ENCODE peak calls at places on chromosomes 6 and 20, in six cellular contexts. Q, V, Z, H, F and P are unnamed samples.
A peak's percentile ranks its signal among the peaks of the same experiment; 100 is the strongest.

GRCh38 chr6:1867197-1867596 is 257.5 kb downstream of the FOXC1 start:
- DNase-seq in F (no peak), Q (no peak), Z (no peak), V (no peak), H (no peak), P (no peak)

GRCh38 chr6:38176797-38177751 is 357.5 kb downstream of the ZFAND3 start:
- DNase-seq in H (no peak), V (no peak), Z (no peak), Q (no peak), F (no peak), P (no peak)

GRCh38 chr6:7438011-7438410 is 48.4 kb downstream of the RIOK1 start:
- DNase-seq in Q (no peak), F (no peak), V (no peak), Z (no peak), H (no peak), P (no peak)

GRCh38 chr6:20817806-20818320 is 283.6 kb downstream of the CDKAL1 start:
- DNase-seq in F (no peak), H (no peak), Z (no peak), Q (no peak), V (no peak), P (no peak)

GRCh38 chr6:116522896-116523295 is 11.5 kb downstream of the CALHM5 start:
- DNase-seq in V (no peak), H (no peak), Z (no peak), F (no peak), Q (no peak), P (no peak)

GRCh38 chr6:50145125-50145524 is 95.4 kb upstream of the DEFB112 start:
- DNase-seq in H (peak; percentile 16), F (no peak), Q (no peak), Z (no peak), V (no peak), P (no peak)

GRCh38 chr6:114936060-114936459 is 593.2 kb upstream of the HS3ST5 start:
- DNase-seq in Q (no peak), V (no peak), H (no peak), Z (no peak), F (no peak), P (no peak)

GRCh38 chr20:57440678-57441509 is 49.7 kb downstream of the RBM38 start:
- DNase-seq in V (peak; percentile 89), Q (no peak), F (no peak), Z (no peak), H (peak; percentile 72), P (no peak)

GRCh38 chr6:133551847-133552331 is 310.7 kb downstream of the EYA4 start:
- DNase-seq in V (peak; percentile 95), F (peak; percentile 95), Q (no peak), Z (no peak), H (no peak), P (no peak)

GRCh38 chr6:147190556-147190955 is 13.7 kb upstream of the STXBP5 start:
- DNase-seq in V (no peak), H (no peak), F (no peak), Q (no peak), Z (no peak), P (no peak)

GRCh38 chr6:3071568-3071967 is 3.3 kb downstream of the RIPK1 start:
- DNase-seq in Z (no peak), H (no peak), Q (no peak), V (no peak), F (no peak), P (no peak)